ENCODE peak calls at places on chromosome 12, in ten cellular contexts. X is HFFc6; L is GM23248; H is anterior cingulate cortex; O is foreskin fibroblast; K is stimulated activated CD8-positive, alpha-beta memory T cell treated with anti-CD3 and anti-CD28 coated beads, Interleukin-4, amount 100 ng/mL, for 4 hours; U is right atrium auricular region; N is thoracic aorta; C is stimulated activated CD4-positive, alpha-beta T cell treated with anti-CD3 and anti-CD28 coated beads, Interleukin-2, amount 100 ng/mL, for 48 hours; J is CD8-positive, alpha-beta memory T cell. F is an unnamed sample.

GRCh38 chr12:29216797-29217583 is 67.9 kb downstream of the FAR2 start:
- DNase-seq in L (peak; percentile 53), O (no peak), U (no peak), C (no peak), K (no peak), J (no peak), N (no peak), X (no peak), H (no peak), F (no peak)

GRCh38 chr12:38175538-38175937 is 141.0 kb upstream of the ALG10B start:
- DNase-seq in J (no peak), L (no peak), H (no peak), N (no peak), X (no peak), C (no peak), U (no peak), K (no peak), O (no peak), F (no peak)

GRCh38 chr12:69684472-69684871 is 14.6 kb downstream of the BEST3 start:
- DNase-seq in K (no peak), J (no peak), X (no peak), L (no peak), U (no peak), H (no peak), N (no peak), O (no peak), C (no peak), F (no peak)

GRCh38 chr12:111775205-111776193 is 8.8 kb downstream of the ALDH2 start:
- DNase-seq in J (no peak), L (no peak), U (peak; percentile 94), O (no peak), H (peak; percentile 69), N (no peak), C (no peak), X (no peak), K (no peak), F (no peak)

GRCh38 chr12:64373204-64373603 is 17.4 kb downstream of the C12orf56 start:
- DNase-seq in L (no peak), H (no peak), N (no peak), U (no peak), J (no peak), C (no peak), K (no peak), O (no peak), X (no peak), F (no peak)

GRCh38 chr12:1374296-1374695 is 220.1 kb downstream of the FBXL14 start:
- DNase-seq in H (no peak), U (no peak), K (no peak), X (no peak), N (no peak), C (no peak), L (peak; percentile 69), O (no peak), J (no peak), F (no peak)

GRCh38 chr12:57611810-57612710 is 825 bp downstream of the ARHGEF25 start:
- DNase-seq in X (no peak), K (no peak), L (no peak), O (no peak), J (no peak), U (no peak), N (no peak), C (no peak), H (no peak), F (no peak)

GRCh38 chr12:97642906-97643305 is 180.3 kb downstream of the RMST start:
- DNase-seq in K (no peak), L (no peak), N (no peak), X (no peak), O (no peak), U (no peak), J (no peak), C (no peak), H (no peak), F (no peak)